ENCODE peak calls at places on chromosomes 1 and 21, in seven cellular contexts. P is A549, T is PC-9, M is psoas muscle, Y is heart right ventricle, V is uterus, X is adrenal gland. D is an unnamed sample.
A peak's percentile ranks its signal among the peaks of the same experiment; 100 is the strongest.

GRCh38 chr1:178344513-178345077 is 152.2 kb downstream of the CLEC20A start:
- DNase-seq in P (peak; percentile 62), T (peak; percentile 70), M (no peak), Y (peak; percentile 29), V (no peak), X (no peak), D (no peak)

GRCh38 chr1:232767381-232768074 is 37.7 kb upstream of the MAP10 start:
- DNase-seq in P (peak; percentile 77), T (peak; percentile 76), M (peak; percentile 37), Y (no peak), V (peak; percentile 71), X (peak; percentile 78), D (no peak)

GRCh38 chr1:246284021-246284420 is 223.1 kb downstream of the SMYD3 start:
- DNase-seq in P (no peak), T (no peak), M (no peak), Y (no peak), V (no peak), X (no peak), D (no peak)

GRCh38 chr1:45205000-45205909 is 1.1 kb downstream of the ZSWIM5 start:
- DNase-seq in P (peak; percentile 11), T (no peak), M (peak; percentile 35), Y (peak; percentile 32), V (peak; percentile 44), X (peak; percentile 66), D (peak; percentile 32)

GRCh38 chr21:46039891-46040660 is 57.8 kb upstream of the COL6A2 start:
- DNase-seq in P (no peak), T (no peak), M (no peak), Y (no peak), V (no peak), X (no peak), D (no peak)

GRCh38 chr1:204684551-204685235 is 845 bp downstream of the LRRN2 start:
- DNase-seq in P (peak; percentile 48), T (no peak), M (peak; percentile 30), Y (peak; percentile 12), V (peak; percentile 34), X (no peak), D (peak; percentile 19)

GRCh38 chr1:5993553-5994510 is 1.6 kb upstream of the NPHP4 start:
- DNase-seq in P (no peak), T (no peak), M (no peak), Y (no peak), V (no peak), X (no peak), D (peak; percentile 12)

GRCh38 chr1:228082975-228083870 is 715 bp downstream of the ARF1 start:
- DNase-seq in P (no peak), T (no peak), M (peak; percentile 69), Y (peak; percentile 78), V (peak; percentile 62), X (peak; percentile 68), D (peak; percentile 59)

GRCh38 chr1:152946248-152946647 is 758 bp upstream of the SPRR5 start:
- DNase-seq in P (no peak), T (no peak), M (no peak), Y (no peak), V (no peak), X (no peak), D (no peak)

GRCh38 chr1:101039245-101039644 is 13.7 kb upstream of the DPH5 start:
- DNase-seq in P (no peak), T (no peak), M (no peak), Y (no peak), V (no peak), X (no peak), D (no peak)

GRCh38 chr1:182680901-182681300 is 3.5 kb downstream of the RGS8 start:
- DNase-seq in P (peak; percentile 26), T (peak; percentile 80), M (no peak), Y (no peak), V (no peak), X (no peak), D (no peak)

GRCh38 chr1:225877570-225877969 is 4.6 kb downstream of the TMEM63A start:
- DNase-seq in P (peak; percentile 56), T (no peak), M (peak; percentile 79), Y (peak; percentile 52), V (peak; percentile 61), X (peak; percentile 68), D (peak; percentile 65)

GRCh38 chr1:180150982-180151381 is 3.7 kb upstream of the QSOX1 start:
- DNase-seq in P (no peak), T (no peak), M (no peak), Y (no peak), V (no peak), X (no peak), D (no peak)

GRCh38 chr1:157307491-157307890 is 169.3 kb upstream of the ETV3 start:
- DNase-seq in P (no peak), T (no peak), M (no peak), Y (no peak), V (no peak), X (no peak), D (no peak)

GRCh38 chr1:163959622-163960021 is 599.4 kb upstream of the PBX1 start:
- DNase-seq in P (no peak), T (no peak), M (no peak), Y (no peak), V (no peak), X (no peak), D (no peak)

GRCh38 chr1:20290624-20291597 is at the start of gene VWA5B1:
- DNase-seq in P (no peak), T (no peak), M (no peak), Y (no peak), V (no peak), X (no peak), D (no peak)

GRCh38 chr1:62875676-62876075 is 91.7 kb downstream of the ATG4C start:
- DNase-seq in P (no peak), T (no peak), M (no peak), Y (no peak), V (no peak), X (no peak), D (no peak)

GRCh38 chr1:10979483-10979920 is 33.0 kb upstream of the TARDBP start:
- DNase-seq in P (no peak), T (no peak), M (peak; percentile 46), Y (peak; percentile 46), V (no peak), X (no peak), D (peak; percentile 40)

GRCh38 chr1:150365945-150366344 is 2.0 kb downstream of the RPRD2 start:
- DNase-seq in P (no peak), T (no peak), M (no peak), Y (no peak), V (no peak), X (no peak), D (no peak)

GRCh38 chr21:14734833-14735232 is 188.7 kb upstream of the SAMSN1 start:
- DNase-seq in P (no peak), T (no peak), M (no peak), Y (no peak), V (no peak), X (no peak), D (no peak)

GRCh38 chr1:66495490-66495889 is 38.5 kb upstream of the SGIP1 start:
- DNase-seq in P (no peak), T (no peak), M (no peak), Y (no peak), V (no peak), X (no peak), D (no peak)

GRCh38 chr1:4170548-4170947 is 270.5 kb upstream of the C1orf174 start:
- DNase-seq in P (no peak), T (no peak), M (no peak), Y (no peak), V (no peak), X (no peak), D (no peak)
- H3K4me1 ChIP-seq in P (no peaks in the 10 kb centered on the region), T (no peaks in the 10 kb centered on the region), M (no peaks in the 10 kb centered on the region), Y (no peaks in the 10 kb centered on the region), V (no peaks in the 10 kb centered on the region), X (no peaks in the 10 kb centered on the region), D (no peaks in the 10 kb centered on the region)

GRCh38 chr1:161013104-161013590 is 7.8 kb downstream of the F11R start:
- DNase-seq in P (no peak), T (no peak), M (no peak), Y (no peak), V (no peak), X (no peak), D (no peak)
- H3K27ac ChIP-seq in P (peak overlapping the region; percentile 83), T (peak overlapping the region; percentile 94), M (peak overlapping the region; percentile 72), Y (peak overlapping the region; percentile 88), V (peak overlapping the region; percentile 77), X (peak overlapping the region; percentile 74), D (peak overlapping the region; percentile 91)

DNA sequence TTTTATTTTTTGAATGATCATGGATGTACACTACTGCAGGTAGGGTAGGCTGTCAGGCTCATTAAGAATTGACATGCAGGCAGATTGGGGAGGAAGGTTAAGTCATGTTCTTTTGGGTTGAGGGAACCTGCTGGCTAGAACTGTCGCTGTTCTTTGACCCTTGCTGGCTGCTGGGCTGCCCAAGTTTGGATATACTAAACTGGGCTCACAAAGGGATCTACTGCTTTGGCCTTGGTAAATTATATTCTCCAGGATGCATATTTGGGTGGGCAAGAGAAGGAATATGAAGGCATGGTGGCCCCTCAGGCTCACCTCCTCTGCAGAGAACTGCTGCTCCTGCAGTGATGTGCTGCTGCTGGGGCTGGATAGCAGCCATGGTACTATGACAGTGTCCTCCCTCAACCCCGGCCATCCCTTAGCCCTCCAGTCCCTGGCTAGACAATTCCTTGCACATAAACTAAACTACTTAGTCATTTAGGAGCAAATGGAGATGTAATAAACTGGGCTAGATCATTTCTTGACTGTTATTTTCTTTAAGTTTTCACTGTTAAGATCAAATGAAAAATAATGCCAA is 6.1 kb downstream of the ATP1A1 start:
- DNase-seq in P (no peak), T (no peak), M (no peak), Y (no peak), V (no peak), X (no peak), D (no peak)
- H3K4me1 ChIP-seq in P (peaks cover 63% of the 10 kb centered on the region), T (peaks cover 63% of the 10 kb centered on the region), M (peaks cover 88% of the 10 kb centered on the region), Y (peaks cover 100% of the 10 kb centered on the region), V (peaks cover 9% of the 10 kb centered on the region), X (peaks cover 59% of the 10 kb centered on the region), D (peaks cover 100% of the 10 kb centered on the region)

GRCh38 chr1:1677718-1678580 is 14.6 kb downstream of the SLC35E2B start:
- DNase-seq in P (no peak), T (no peak), M (no peak), Y (peak; percentile 55), V (no peak), X (no peak), D (no peak)
- H3K27ac ChIP-seq in P (no peak overlapping the region), T (no peak overlapping the region), M (no peak overlapping the region), Y (peak overlapping the region; percentile 65), V (no peak overlapping the region), X (no peak overlapping the region), D (peak overlapping the region; percentile 16)